ENCODE peak calls at places on chromosomes 4 and X, in eight cellular contexts. Z is Caco-2; X is neuronal stem cell; C is SW480; V is stimulated activated effector memory CD8-positive, alpha-beta T cell treated with anti-CD3 and anti-CD28 coated beads, Interleukin-12 subunit alpha, Interleukin-12 subunit beta, amount 100 ng/mL, for 72 hours; S is naive thymus-derived CD8-positive, alpha-beta T cell; Q is fibroblast of mammary gland; E is NCI-H1694. O is an unnamed sample.

GRCh38 chr4:108626056-108626455 is 5.7 kb downstream of the RPL34 start:
- DNase-seq in Z (no peak), X (no peak), C (no peak), V (no peak), S (no peak), Q (no peak), E (no peak), O (no peak)

GRCh38 chr4:54879576-54879975 is 221.8 kb downstream of the KIT start:
- DNase-seq in Z (no peak), X (no peak), C (no peak), V (no peak), S (no peak), Q (peak), E (no peak), O (no peak)

GRCh38 chr4:74682567-74683359 is 111.6 kb downstream of the BTC start:
- DNase-seq in Z (peak), X (no peak), C (peak), V (no peak), S (no peak), Q (peak), E (no peak), O (no peak)

GRCh38 chrX:15515931-15516330 is 15.3 kb downstream of the BMX start:
- DNase-seq in Z (no peak), X (no peak), C (no peak), V (no peak), S (no peak), Q (no peak), E (peak), O (no peak)

GRCh38 chrX:45022144-45022543 is 149.2 kb downstream of the KDM6A start:
- DNase-seq in Z (no peak), X (no peak), C (no peak), V (no peak), S (no peak), Q (no peak), E (no peak), O (no peak)

GRCh38 chr4:123631699-123632098 is 235.1 kb downstream of the SPRY1 start:
- DNase-seq in Z (no peak), X (no peak), C (no peak), V (no peak), S (no peak), Q (peak), E (no peak), O (no peak)

GRCh38 chrX:43822015-43822414 is 60.2 kb downstream of the MAOB start:
- DNase-seq in Z (no peak), X (no peak), C (no peak), V (no peak), S (no peak), Q (peak), E (no peak), O (no peak)

GRCh38 chr4:140789752-140790151 is 33.6 kb upstream of the TBC1D9 start:
- DNase-seq in Z (no peak), X (no peak), C (no peak), V (no peak), S (no peak), Q (peak), E (no peak), O (no peak)

GRCh38 chrX:42664706-42665105 is 113.3 kb downstream of the PPP1R2C start:
- DNase-seq in Z (no peak), X (no peak), C (no peak), V (no peak), S (no peak), Q (no peak), E (no peak), O (no peak)

GRCh38 chr4:42643685-42644084 is 13.2 kb downstream of the ATP8A1 start:
- DNase-seq in Z (no peak), X (no peak), C (no peak), V (no peak), S (no peak), Q (no peak), E (no peak), O (peak)

GRCh38 chr4:19693949-19694597 is 557.6 kb upstream of the SLIT2 start:
- DNase-seq in Z (no peak), X (no peak), C (no peak), V (no peak), S (no peak), Q (no peak), E (no peak), O (no peak)

GRCh38 chrX:110173192-110174175 is 144.4 kb downstream of the AMMECR1 start:
- DNase-seq in Z (no peak), X (no peak), C (no peak), V (no peak), S (no peak), Q (peak), E (no peak), O (no peak)

GRCh38 chrX:79146552-79147390 is 2.3 kb downstream of the GPR174 start:
- DNase-seq in Z (no peak), X (no peak), C (no peak), V (no peak), S (no peak), Q (no peak), E (no peak), O (peak)

GRCh38 chrX:1910207-1910470 is 295.3 kb downstream of the ASMT start:
- DNase-seq in Z (no peak), X (no peak), C (no peak), V (no peak), S (no peak), Q (no peak), E (no peak), O (no peak)

GRCh38 chr4:186712690-186713089 is 11.0 kb downstream of the FAT1 start:
- DNase-seq in Z (no peak), X (no peak), C (no peak), V (no peak), S (no peak), Q (no peak), E (no peak), O (no peak)

GRCh38 chr4:166422475-166422874 is 549.4 kb downstream of the TLL1 start:
- DNase-seq in Z (no peak), X (no peak), C (no peak), V (no peak), S (no peak), Q (peak), E (no peak), O (no peak)

GRCh38 chr4:95061220-95061619 is 303.5 kb downstream of the BMPR1B start:
- DNase-seq in Z (no peak), X (no peak), C (no peak), V (no peak), S (no peak), Q (peak), E (no peak), O (no peak)

GRCh38 chr4:174358823-174359222 is 75.1 kb downstream of the CEP44 start:
- DNase-seq in Z (no peak), X (no peak), C (no peak), V (no peak), S (no peak), Q (peak), E (no peak), O (no peak)

GRCh38 chr4:18882468-18882867 is 860.9 kb upstream of the LCORL start:
- DNase-seq in Z (peak), X (peak), C (peak), V (no peak), S (no peak), Q (peak), E (no peak), O (no peak)

GRCh38 chrX:3493605-3494004 is 147.2 kb upstream of the MXRA5 start:
- DNase-seq in Z (no peak), X (no peak), C (no peak), V (no peak), S (no peak), Q (no peak), E (no peak), O (no peak)

GRCh38 chr4:110586137-110586850 is 36.6 kb downstream of the PITX2 start:
- DNase-seq in Z (no peak), X (no peak), C (peak), V (no peak), S (no peak), Q (peak), E (peak), O (no peak)

GRCh38 chr4:78653655-78654054 is 102.1 kb downstream of the ANXA3 start:
- DNase-seq in Z (no peak), X (no peak), C (no peak), V (no peak), S (no peak), Q (no peak), E (no peak), O (no peak)

GRCh38 chr4:125323547-125324100 is 8.9 kb downstream of the FAT4 start:
- DNase-seq in Z (no peak), X (no peak), C (no peak), V (no peak), S (no peak), Q (peak), E (no peak), O (no peak)